ENCODE peak calls at places on chromosomes 11 and 22, in five cellular contexts. O, R, S, P and M are unnamed samples.

GRCh38 chr11:86955674-86956522 is 703 bp upstream of the FZD4 start:
- DNase-seq in O (peak; percentile 79), R (peak; percentile 85), S (no peak), P (peak; percentile 90), M (peak; percentile 81)

GRCh38 chr22:30701872-30702271 is 7.2 kb downstream of the OSBP2 start:
- DNase-seq in O (no peak), R (no peak), S (no peak), P (peak; percentile 35), M (no peak)

GRCh38 chr22:46110215-46110614 is 40.1 kb upstream of the PPARA start:
- DNase-seq in O (no peak), R (no peak), S (no peak), P (no peak), M (no peak)

GRCh38 chr11:94593030-94593429 is 25.9 kb downstream of the PIWIL4 start:
- DNase-seq in O (no peak), R (no peak), S (no peak), P (no peak), M (no peak)

GRCh38 chr11:12868315-12869073 is 140.6 kb upstream of the RASSF10 start:
- DNase-seq in O (no peak), R (no peak), S (no peak), P (no peak), M (no peak)

GRCh38 chr22:39179401-39179827 is 26.9 kb upstream of the CBX7 start:
- DNase-seq in O (no peak), R (no peak), S (no peak), P (peak; percentile 71), M (no peak)

GRCh38 chr11:13268791-13269190 is 8.8 kb upstream of the BMAL1 start:
- DNase-seq in O (no peak), R (no peak), S (no peak), P (no peak), M (no peak)

GRCh38 chr11:31340903-31341572 is 28.5 kb downstream of the DCDC1 start:
- DNase-seq in O (no peak), R (peak; percentile 15), S (no peak), P (no peak), M (no peak)

DNA sequence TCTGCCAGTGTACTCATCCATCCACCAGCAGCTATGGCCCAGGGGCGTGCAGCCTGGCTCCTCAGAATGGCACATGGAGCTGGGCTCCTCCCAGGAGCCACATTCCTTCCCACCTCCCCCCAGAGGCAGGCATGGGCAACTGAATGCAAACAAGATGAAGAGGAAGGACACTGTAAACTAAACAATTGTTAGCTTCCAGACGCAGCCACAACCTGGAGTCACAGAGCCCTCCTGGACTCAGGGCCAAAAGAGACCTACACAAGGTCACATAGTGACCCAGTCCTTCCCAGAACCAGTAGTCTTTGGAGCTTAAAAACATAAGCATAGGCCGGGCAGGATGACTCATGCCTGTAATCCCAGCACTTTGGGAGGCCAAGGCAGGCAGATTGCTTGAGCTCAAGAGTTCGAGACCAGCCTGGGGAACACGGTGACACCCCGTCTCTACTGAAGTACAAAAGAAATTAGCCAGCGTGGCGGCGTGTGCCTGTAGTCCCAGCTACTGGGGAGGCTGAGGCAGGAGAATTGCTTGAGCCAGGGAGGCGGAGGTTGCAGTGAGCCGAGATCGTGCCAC is 30.7 kb upstream of the CLDN5 start:
- DNase-seq in O (no peak), R (peak; percentile 40), S (no peak), P (no peak), M (no peak)
- TF ChIP-seq CTCF in O (no peak), R (no peak), S (no peak), P (no peak), M (no peak)

DNA sequence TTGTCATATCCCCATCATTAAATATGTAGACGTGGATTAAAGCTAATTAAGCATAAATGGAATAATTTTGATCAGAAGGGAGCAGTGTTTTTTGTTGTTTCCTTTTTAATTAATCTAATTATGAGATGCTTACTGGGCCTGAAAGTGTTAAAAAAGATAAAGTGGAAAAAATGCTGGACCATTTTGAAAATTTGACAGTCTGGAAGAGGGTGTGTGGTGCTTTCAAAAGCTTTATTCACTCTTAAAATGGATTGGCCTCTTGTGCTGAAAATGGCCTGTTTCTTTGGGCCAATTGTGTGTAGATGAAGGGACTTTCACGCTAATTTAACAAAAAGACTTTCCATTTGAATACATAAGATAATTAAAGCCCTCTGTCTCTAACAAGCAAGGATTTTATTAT is 1.8 kb downstream of the TNRC6B start:
- DNase-seq in O (no peak), R (no peak), S (no peak), P (no peak), M (no peak)
- H3K4me1 ChIP-seq in O (peaks cover 10% of the 10 kb centered on the region), R (peaks cover 50% of the 10 kb centered on the region), S (peaks cover 51% of the 10 kb centered on the region), P (peaks cover 32% of the 10 kb centered on the region), M (peaks cover 80% of the 10 kb centered on the region)

GRCh38 chr11:119024430-119025098 is 6.0 kb downstream of the TRAPPC4 start:
- DNase-seq in O (no peak), R (no peak), S (no peak), P (peak; percentile 77), M (no peak)
- TF ChIP-seq POLR2A in O (no peak), R (no peak), S (no peak), P (no peak), M (no peak)

DNA sequence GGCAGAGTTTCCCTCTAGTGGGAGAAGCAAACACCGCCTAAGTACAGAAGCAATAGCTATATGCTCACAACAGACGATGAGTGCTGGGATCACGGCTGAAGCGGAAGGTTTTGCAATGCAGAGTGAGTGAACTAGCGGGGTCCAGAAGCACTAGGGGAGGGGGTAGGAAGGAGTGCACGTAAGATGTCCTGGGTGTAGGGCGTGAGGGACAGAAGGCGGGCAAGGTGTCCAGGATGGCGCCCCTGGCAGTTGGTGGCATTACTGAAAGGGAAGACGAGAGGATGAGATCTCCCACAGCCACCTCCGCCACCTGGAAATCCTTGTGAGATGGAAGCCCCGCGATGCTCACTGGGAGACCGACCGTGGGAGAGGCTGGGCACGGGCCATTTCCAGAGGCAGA is 81.0 kb downstream of the ETS1 start:
- DNase-seq in O (no peak), R (no peak), S (no peak), P (no peak), M (no peak)
- TF ChIP-seq CTCF in O (no peak), R (no peak), S (no peak), P (no peak), M (no peak)

GRCh38 chr22:18111759-18112330 is 1.2 kb downstream of the TUBA8 start:
- DNase-seq in O (no peak), R (no peak), S (no peak), P (peak; percentile 56), M (peak; percentile 88)

GRCh38 chr22:18110944-18111758 is 542 bp downstream of the TUBA8 start:
- DNase-seq in O (no peak), R (no peak), S (no peak), P (peak; percentile 51), M (peak; percentile 31)

GRCh38 chr22:18109410-18110193 is 1.0 kb upstream of the TUBA8 start:
- DNase-seq in O (no peak), R (no peak), S (no peak), P (peak; percentile 24), M (no peak)

GRCh38 chr22:18112440-18112839 is 1.8 kb downstream of the TUBA8 start:
- DNase-seq in O (no peak), R (no peak), S (no peak), P (no peak), M (no peak)

DNA sequence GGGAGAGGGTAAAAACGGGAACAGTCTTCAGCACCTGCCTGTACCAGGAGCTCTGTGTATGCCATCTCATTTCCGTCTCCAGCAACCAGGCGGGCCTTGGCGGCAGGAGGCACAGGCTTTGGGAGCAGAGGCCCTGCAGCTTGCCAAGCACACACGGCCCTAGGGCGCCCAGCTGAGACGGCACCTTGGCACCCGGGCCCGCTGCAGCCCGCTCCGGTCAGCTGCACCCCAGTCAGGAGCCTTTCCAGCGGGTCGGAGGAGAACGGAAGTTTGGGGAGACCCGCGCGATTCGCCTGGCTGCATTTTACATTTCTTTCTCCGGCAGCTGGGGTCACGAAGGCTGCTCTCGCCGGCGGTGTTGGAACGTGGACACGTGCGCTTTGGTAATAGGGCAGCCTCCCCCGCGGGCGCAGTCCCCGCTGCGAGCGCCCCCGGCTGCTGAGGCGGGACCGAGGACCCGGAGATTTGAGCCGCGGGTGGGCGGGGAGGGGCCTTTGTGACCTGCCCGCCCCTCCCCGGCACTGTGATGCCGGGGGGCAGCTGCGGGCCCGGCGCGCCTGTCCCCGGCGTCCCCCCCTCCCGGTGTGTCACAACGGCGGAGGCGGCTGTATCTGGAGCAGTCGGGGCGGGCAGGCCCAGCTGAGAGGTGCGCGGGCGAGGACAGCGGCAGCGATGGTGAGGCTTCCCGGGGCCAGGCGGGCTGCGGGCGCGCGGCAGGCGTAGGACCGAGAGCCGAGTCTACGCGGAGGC is at the start of gene TUBA8:
- DNase-seq in O (peak; percentile 13), R (no peak), S (no peak), P (peak; percentile 77), M (peak; percentile 71)
- H3K4me1 ChIP-seq in O (peaks cover 6% of the 10 kb centered on the region), R (no peaks in the 10 kb centered on the region), S (peaks cover 17% of the 10 kb centered on the region), P (peaks cover 17% of the 10 kb centered on the region), M (peaks cover 46% of the 10 kb centered on the region)

DNA sequence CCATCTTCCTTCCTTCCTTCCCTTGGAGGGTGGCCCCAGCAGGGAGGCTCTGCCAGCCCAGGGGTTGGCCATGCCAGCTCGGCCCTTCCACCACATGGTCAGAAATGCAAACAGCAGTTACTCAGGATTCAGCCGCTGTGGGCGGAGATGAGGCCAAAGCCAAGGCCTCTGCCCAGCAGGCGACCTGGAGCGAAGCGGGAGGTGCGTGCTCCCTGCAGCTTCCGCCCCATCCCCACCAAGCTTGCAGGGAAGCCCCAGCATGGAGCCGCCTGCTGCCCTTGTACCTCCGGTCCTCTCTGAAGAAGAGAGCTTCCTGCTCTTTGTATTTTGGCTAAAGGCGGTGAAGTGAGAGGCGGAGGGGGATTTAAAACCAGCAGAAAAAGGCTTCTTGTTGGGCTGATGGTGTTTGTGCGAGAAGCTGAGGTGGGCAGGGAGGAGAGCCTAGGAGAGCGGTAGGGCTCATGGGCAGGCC is 50.4 kb downstream of the ANO1 start:
- DNase-seq in O (peak; percentile 40), R (peak; percentile 89), S (no peak), P (no peak), M (no peak)
- TF ChIP-seq POLR2A in O (no peak), R (no peak), S (no peak), P (no peak), M (no peak)